ENCODE peak calls at places on chromosomes 2 and 18, in four cellular contexts. X is AG04450, S is cardiac muscle cell, V is HL-60. O is an unnamed sample.
A peak's percentile ranks its signal among the peaks of the same experiment; 100 is the strongest.

GRCh38 chr2:179613701-179614100 is 247.7 kb downstream of the ZNF385B start:
- DNase-seq in X (no peak), S (peak; percentile 3), V (no peak), O (no peak)

GRCh38 chr2:236717719-236718118 is 148.1 kb downstream of the ACKR3 start:
- DNase-seq in X (no peak), S (no peak), V (no peak), O (no peak)

GRCh38 chr2:66547887-66548286 is 113.0 kb downstream of the MEIS1 start:
- DNase-seq in X (no peak), S (no peak), V (no peak), O (no peak)

GRCh38 chr2:40690036-40690435 is 238.1 kb upstream of the SLC8A1 start:
- DNase-seq in X (no peak), S (no peak), V (no peak), O (no peak)

GRCh38 chr2:163370169-163370886 is 365.5 kb downstream of the FIGN start:
- DNase-seq in X (no peak), S (no peak), V (no peak), O (no peak)

GRCh38 chr2:239308696-239309397 is 92.0 kb downstream of the HDAC4 start:
- DNase-seq in X (peak; percentile 55), S (peak; percentile 70), V (no peak), O (no peak)

GRCh38 chr2:45974056-45974455 is 322.6 kb downstream of the PRKCE start:
- DNase-seq in X (no peak), S (no peak), V (no peak), O (no peak)

GRCh38 chr2:235468978-235469694 is 24.7 kb upstream of the AGAP1 start:
- DNase-seq in X (peak; percentile 67), S (peak; percentile 84), V (no peak), O (no peak)

GRCh38 chr2:107197601-107198000 is 311.6 kb upstream of the ST6GAL2 start:
- DNase-seq in X (no peak), S (no peak), V (no peak), O (no peak)

GRCh38 chr2:240149943-240150784 is 9.7 kb upstream of the OTOS start:
- DNase-seq in X (no peak), S (peak; percentile 44), V (no peak), O (peak; percentile 62)

GRCh38 chr2:14673351-14673875 is 40.9 kb downstream of the LRATD1 start:
- DNase-seq in X (no peak), S (no peak), V (no peak), O (no peak)

GRCh38 chr2:53600835-53601234 is 166.8 kb upstream of the CHAC2 start:
- DNase-seq in X (no peak), S (no peak), V (no peak), O (no peak)

GRCh38 chr2:137383391-137383790 is 580.9 kb upstream of the HNMT start:
- DNase-seq in X (no peak), S (no peak), V (no peak), O (no peak)

GRCh38 chr2:35462226-35462983 is 893.2 kb upstream of the CRIM1 start:
- DNase-seq in X (no peak), S (peak; percentile 6), V (no peak), O (no peak)

GRCh38 chr2:208671312-208671711 is 264.7 kb downstream of the PTH2R start:
- DNase-seq in X (no peak), S (no peak), V (no peak), O (no peak)

DNA sequence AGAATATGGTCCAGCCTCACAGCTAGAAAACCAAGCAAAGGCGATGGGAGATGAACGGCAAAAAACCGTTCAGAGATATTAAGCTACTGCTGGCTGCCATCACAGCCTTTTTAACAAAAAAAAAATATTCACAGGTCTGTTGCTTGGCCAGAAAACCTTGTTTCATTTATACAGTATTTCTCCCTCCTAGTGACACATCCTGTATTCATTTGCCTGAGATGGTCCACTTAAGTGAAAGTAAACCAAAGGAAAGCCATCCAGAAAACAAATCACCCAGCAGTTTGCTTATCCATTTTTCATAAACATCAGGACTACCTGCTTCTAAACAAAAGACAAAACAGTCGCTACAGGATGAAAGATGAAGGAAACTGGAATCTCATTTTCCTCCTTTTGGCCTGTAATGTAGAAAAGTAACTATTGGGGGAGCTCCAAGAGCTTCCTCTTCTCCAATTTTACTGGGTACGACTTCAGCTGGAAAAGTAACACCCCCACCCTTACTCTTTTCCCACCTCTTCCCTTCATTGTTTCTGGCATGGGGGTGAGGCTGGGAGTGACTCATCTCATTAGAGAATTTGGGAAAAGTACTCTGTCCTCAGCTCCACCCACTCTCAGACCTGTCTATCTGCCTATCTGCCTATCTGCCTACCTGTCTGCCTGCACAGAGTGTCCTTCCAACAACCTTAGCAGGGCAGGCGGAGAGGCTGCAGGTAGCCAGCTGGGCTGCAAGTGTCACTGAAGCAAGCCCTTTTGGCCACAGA is 93.8 kb downstream of the EPHA4 start:
- DNase-seq in X (no peak), S (no peak), V (no peak), O (no peak)
- TF ChIP-seq CTCF in X (peak; percentile 4), S (no peak), V (no peak), O (no peak)

DNA sequence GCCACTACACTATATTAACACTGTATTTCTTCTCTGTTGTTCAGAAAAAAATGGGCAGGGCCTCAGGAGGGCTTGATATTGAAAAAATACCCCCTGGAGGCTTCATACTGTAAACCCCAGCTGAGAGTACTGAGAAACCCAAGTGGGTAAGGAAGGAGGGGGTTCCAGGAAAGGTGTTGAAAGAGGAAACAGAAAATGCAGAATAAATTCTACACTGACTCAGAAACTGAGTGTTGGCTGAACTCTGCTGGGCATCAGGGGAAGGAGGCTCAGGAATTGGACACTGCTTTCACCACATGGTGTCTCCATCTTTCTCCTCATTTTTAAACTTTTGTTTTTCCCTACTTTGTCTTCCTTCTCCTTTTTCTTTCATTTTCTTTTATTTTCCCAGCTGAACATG is 253.7 kb downstream of the DYM start:
- DNase-seq in X (no peak), S (peak; percentile 34), V (no peak), O (no peak)
- TF ChIP-seq CTCF in X (peak; percentile 34), S (peak; percentile 25), V (no peak), O (no peak)

GRCh38 chr2:186589733-186590537 is at the start of gene ITGAV:
- DNase-seq in X (peak; percentile 62), S (peak; percentile 96), V (peak; percentile 60), O (peak; percentile 84)
- TF ChIP-seq CTCF in X (no peak), S (no peak), V (no peak), O (no peak)

GRCh38 chr2:28389399-28390240 is 3.0 kb upstream of the FOSL2 start:
- DNase-seq in X (no peak), S (no peak), V (no peak), O (no peak)
- TF ChIP-seq CTCF in X (peak; percentile 12), S (peak; percentile 37), V (no peak), O (no peak)

GRCh38 chr2:157897106-157897971 is 21.2 kb upstream of the ACVR1 start:
- DNase-seq in X (no peak), S (no peak), V (no peak), O (no peak)
- TF ChIP-seq CTCF in X (no peak), S (no peak), V (no peak), O (no peak)

GRCh38 chr2:201915446-201915845 is 109.1 kb downstream of the CDK15 start:
- DNase-seq in X (no peak), S (no peak), V (no peak), O (no peak)
- TF ChIP-seq CTCF in X (no peak), S (no peak), V (peak; percentile 35), O (no peak)

GRCh38 chr2:241842067-241842415 is 16.7 kb downstream of the PDCD1 start:
- DNase-seq in X (no peak), S (no peak), V (no peak), O (no peak)

GRCh38 chr2:241842620-241843211 is 16.0 kb downstream of the PDCD1 start:
- DNase-seq in X (no peak), S (no peak), V (peak; percentile 58), O (no peak)

GRCh38 chr2:241843321-241844065 is 15.2 kb downstream of the PDCD1 start:
- DNase-seq in X (no peak), S (no peak), V (no peak), O (no peak)

GRCh38 chr2:241844831-241845578 is 13.7 kb downstream of the PDCD1 start:
- DNase-seq in X (no peak), S (no peak), V (no peak), O (no peak)

DNA sequence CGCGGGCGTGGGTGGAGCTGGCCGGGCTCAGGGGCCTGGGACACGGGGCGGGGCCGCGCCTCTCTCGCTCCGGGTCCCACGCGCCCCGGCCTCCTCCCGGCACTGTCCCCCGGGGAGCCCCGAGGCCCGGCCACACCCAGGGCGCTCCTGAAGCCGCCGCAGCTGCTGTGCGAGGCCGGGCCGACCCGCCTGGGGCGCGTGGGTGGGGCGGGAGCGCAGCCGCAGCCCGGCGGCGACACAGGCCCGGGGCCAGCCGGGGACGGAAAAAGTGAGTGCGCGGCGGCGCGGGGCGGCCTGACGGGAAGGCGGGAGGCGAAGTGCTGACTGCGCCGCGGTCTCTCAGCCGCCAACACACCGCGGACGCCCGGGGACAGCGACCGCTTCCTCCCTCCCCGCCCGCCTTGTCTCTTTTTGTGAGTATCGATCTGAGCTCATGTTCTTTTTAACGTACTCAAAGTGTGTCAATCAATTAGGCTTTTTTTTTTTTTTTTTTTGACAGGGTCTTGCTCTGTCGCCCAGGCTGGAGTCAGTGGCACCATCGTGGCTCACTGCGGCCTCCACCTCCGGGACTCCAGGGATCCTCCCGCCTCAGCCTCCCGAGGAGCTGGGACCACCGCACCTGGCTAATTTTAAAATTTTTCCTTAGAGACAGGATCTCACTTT is 14.5 kb downstream of the PDCD1 start:
- DNase-seq in X (no peak), S (peak; percentile 57), V (peak; percentile 62), O (peak; percentile 48)
- TF ChIP-seq CTCF in X (no peak), S (no peak), V (no peak), O (no peak)

GRCh38 chr2:72605836-72606442 is 219.9 kb downstream of the EXOC6B start:
- DNase-seq in X (no peak), S (peak; percentile 40), V (no peak), O (no peak)
- TF ChIP-seq CTCF in X (peak; percentile 75), S (peak; percentile 71), V (peak; percentile 72), O (peak; percentile 74)

GRCh38 chr18:814300-815084 is 2.5 kb upstream of the YES1 start:
- DNase-seq in X (no peak), S (no peak), V (no peak), O (no peak)
- TF ChIP-seq CTCF in X (no peak), S (no peak), V (no peak), O (no peak)

O was measured in progenitor cell of endocrine pancreas.